ENCODE peak calls at places on chromosomes 13 and 19, in eight cellular contexts. One of them, this sample, is unnamed.

GRCh38 chr19:45773384-45773783 is 4.3 kb upstream of the SIX5 start:
- DNase-seq in A673: no peak
- DNase-seq in stomach: peak
- DNase-seq in heart right ventricle: no peak
- DNase-seq in cardiac muscle cell: no peak
- DNase-seq in heart left ventricle: no peak
- DNase-seq in esophagus squamous epithelium: no peak
- DNase-seq in right cardiac atrium: no peak
- DNase-seq in this sample: no peak

GRCh38 chr13:26954981-26955380 is 194.4 kb upstream of the GPR12 start:
- DNase-seq in A673: no peak
- DNase-seq in stomach: no peak
- DNase-seq in heart right ventricle: no peak
- DNase-seq in cardiac muscle cell: no peak
- DNase-seq in heart left ventricle: no peak
- DNase-seq in esophagus squamous epithelium: no peak
- DNase-seq in right cardiac atrium: no peak
- DNase-seq in this sample: no peak

GRCh38 chr13:59340151-59340550 is 823.6 kb downstream of the DIAPH3 start:
- DNase-seq in A673: no peak
- DNase-seq in stomach: no peak
- DNase-seq in heart right ventricle: no peak
- DNase-seq in cardiac muscle cell: no peak
- DNase-seq in heart left ventricle: no peak
- DNase-seq in esophagus squamous epithelium: no peak
- DNase-seq in right cardiac atrium: no peak
- DNase-seq in this sample: no peak

GRCh38 chr13:113427562-113428468 is 25.5 kb downstream of the ADPRHL1 start:
- DNase-seq in A673: no peak
- DNase-seq in stomach: no peak
- DNase-seq in heart right ventricle: no peak
- DNase-seq in cardiac muscle cell: peak
- DNase-seq in heart left ventricle: peak
- DNase-seq in esophagus squamous epithelium: no peak
- DNase-seq in right cardiac atrium: no peak
- DNase-seq in this sample: no peak

GRCh38 chr19:36244066-36244465 is 29.2 kb downstream of the ZNF146 start:
- DNase-seq in A673: no peak
- DNase-seq in stomach: no peak
- DNase-seq in heart right ventricle: no peak
- DNase-seq in cardiac muscle cell: no peak
- DNase-seq in heart left ventricle: no peak
- DNase-seq in esophagus squamous epithelium: no peak
- DNase-seq in right cardiac atrium: no peak
- DNase-seq in this sample: no peak

GRCh38 chr13:54945978-54946377 is 1917.4 kb downstream of the OLFM4 start:
- DNase-seq in A673: no peak
- DNase-seq in stomach: no peak
- DNase-seq in heart right ventricle: no peak
- DNase-seq in cardiac muscle cell: no peak
- DNase-seq in heart left ventricle: no peak
- DNase-seq in esophagus squamous epithelium: no peak
- DNase-seq in right cardiac atrium: no peak
- DNase-seq in this sample: no peak

GRCh38 chr19:18737954-18738351 is 53.2 kb downstream of the COMP start:
- DNase-seq in A673: no peak
- DNase-seq in stomach: peak
- DNase-seq in heart right ventricle: no peak
- DNase-seq in cardiac muscle cell: no peak
- DNase-seq in heart left ventricle: no peak
- DNase-seq in esophagus squamous epithelium: no peak
- DNase-seq in right cardiac atrium: no peak
- DNase-seq in this sample: no peak

GRCh38 chr19:29576761-29577661 is 29.1 kb upstream of the POP4 start:
- DNase-seq in A673: no peak
- DNase-seq in stomach: no peak
- DNase-seq in heart right ventricle: no peak
- DNase-seq in cardiac muscle cell: peak
- DNase-seq in heart left ventricle: no peak
- DNase-seq in esophagus squamous epithelium: no peak
- DNase-seq in right cardiac atrium: no peak
- DNase-seq in this sample: no peak

GRCh38 chr19:33840783-33841182 is 44.1 kb downstream of the KCTD15 start:
- DNase-seq in A673: no peak
- DNase-seq in stomach: no peak
- DNase-seq in heart right ventricle: no peak
- DNase-seq in cardiac muscle cell: no peak
- DNase-seq in heart left ventricle: no peak
- DNase-seq in esophagus squamous epithelium: no peak
- DNase-seq in right cardiac atrium: no peak
- DNase-seq in this sample: peak

GRCh38 chr19:4034048-4035017 is 26.8 kb downstream of the PIAS4 start:
- DNase-seq in A673: no peak
- DNase-seq in stomach: no peak
- DNase-seq in heart right ventricle: no peak
- DNase-seq in cardiac muscle cell: no peak
- DNase-seq in heart left ventricle: no peak
- DNase-seq in esophagus squamous epithelium: no peak
- DNase-seq in right cardiac atrium: peak
- DNase-seq in this sample: no peak

GRCh38 chr13:39930544-39931444 is 275.3 kb downstream of the COG6 start:
- DNase-seq in A673: no peak
- DNase-seq in stomach: no peak
- DNase-seq in heart right ventricle: no peak
- DNase-seq in cardiac muscle cell: no peak
- DNase-seq in heart left ventricle: no peak
- DNase-seq in esophagus squamous epithelium: no peak
- DNase-seq in right cardiac atrium: no peak
- DNase-seq in this sample: no peak

GRCh38 chr13:24036115-24036514 is 124.4 kb upstream of the SPATA13 start:
- DNase-seq in A673: no peak
- DNase-seq in stomach: no peak
- DNase-seq in heart right ventricle: no peak
- DNase-seq in cardiac muscle cell: peak
- DNase-seq in heart left ventricle: no peak
- DNase-seq in esophagus squamous epithelium: no peak
- DNase-seq in right cardiac atrium: no peak
- DNase-seq in this sample: peak

GRCh38 chr13:78632956-78633355 is 26.0 kb downstream of the OBI1 start:
- DNase-seq in A673: peak
- DNase-seq in stomach: no peak
- DNase-seq in heart right ventricle: no peak
- DNase-seq in cardiac muscle cell: no peak
- DNase-seq in heart left ventricle: no peak
- DNase-seq in esophagus squamous epithelium: no peak
- DNase-seq in right cardiac atrium: no peak
- DNase-seq in this sample: no peak

GRCh38 chr13:98976338-98976737 is 1.5 kb downstream of the DOCK9 start:
- DNase-seq in A673: no peak
- DNase-seq in stomach: no peak
- DNase-seq in heart right ventricle: no peak
- DNase-seq in cardiac muscle cell: peak
- DNase-seq in heart left ventricle: no peak
- DNase-seq in esophagus squamous epithelium: no peak
- DNase-seq in right cardiac atrium: no peak
- DNase-seq in this sample: no peak

GRCh38 chr13:29855784-29856183 is 5.4 kb upstream of the UBL3 start:
- DNase-seq in A673: no peak
- DNase-seq in stomach: no peak
- DNase-seq in heart right ventricle: no peak
- DNase-seq in cardiac muscle cell: no peak
- DNase-seq in heart left ventricle: no peak
- DNase-seq in esophagus squamous epithelium: no peak
- DNase-seq in right cardiac atrium: no peak
- DNase-seq in this sample: no peak

GRCh38 chr19:46955813-46956371 is 63.7 kb upstream of the NPAS1 start:
- DNase-seq in A673: no peak
- DNase-seq in stomach: no peak
- DNase-seq in heart right ventricle: no peak
- DNase-seq in cardiac muscle cell: no peak
- DNase-seq in heart left ventricle: no peak
- DNase-seq in esophagus squamous epithelium: no peak
- DNase-seq in right cardiac atrium: no peak
- DNase-seq in this sample: no peak

GRCh38 chr19:35832054-35832453 is 19.4 kb upstream of the PRODH2 start:
- DNase-seq in A673: no peak
- DNase-seq in stomach: no peak
- DNase-seq in heart right ventricle: no peak
- DNase-seq in cardiac muscle cell: no peak
- DNase-seq in heart left ventricle: no peak
- DNase-seq in esophagus squamous epithelium: no peak
- DNase-seq in right cardiac atrium: no peak
- DNase-seq in this sample: no peak

GRCh38 chr13:59891053-59891452 is 272.7 kb downstream of the DIAPH3 start:
- DNase-seq in A673: no peak
- DNase-seq in stomach: no peak
- DNase-seq in heart right ventricle: no peak
- DNase-seq in cardiac muscle cell: no peak
- DNase-seq in heart left ventricle: no peak
- DNase-seq in esophagus squamous epithelium: no peak
- DNase-seq in right cardiac atrium: no peak
- DNase-seq in this sample: no peak

GRCh38 chr13:33644607-33645543 is 173.1 kb upstream of the RFC3 start:
- DNase-seq in A673: no peak
- DNase-seq in stomach: no peak
- DNase-seq in heart right ventricle: peak
- DNase-seq in cardiac muscle cell: peak
- DNase-seq in heart left ventricle: no peak
- DNase-seq in esophagus squamous epithelium: no peak
- DNase-seq in right cardiac atrium: no peak
- DNase-seq in this sample: no peak

GRCh38 chr13:33642374-33643065 is 175.4 kb upstream of the RFC3 start:
- DNase-seq in A673: peak
- DNase-seq in stomach: no peak
- DNase-seq in heart right ventricle: peak
- DNase-seq in cardiac muscle cell: peak
- DNase-seq in heart left ventricle: peak
- DNase-seq in esophagus squamous epithelium: no peak
- DNase-seq in right cardiac atrium: no peak
- DNase-seq in this sample: no peak

GRCh38 chr13:33649212-33649917 is 168.6 kb upstream of the RFC3 start:
- DNase-seq in A673: no peak
- DNase-seq in stomach: no peak
- DNase-seq in heart right ventricle: no peak
- DNase-seq in cardiac muscle cell: no peak
- DNase-seq in heart left ventricle: no peak
- DNase-seq in esophagus squamous epithelium: no peak
- DNase-seq in right cardiac atrium: no peak
- DNase-seq in this sample: no peak

GRCh38 chr13:33640832-33641231 is 177.1 kb upstream of the RFC3 start:
- DNase-seq in A673: no peak
- DNase-seq in stomach: no peak
- DNase-seq in heart right ventricle: no peak
- DNase-seq in cardiac muscle cell: no peak
- DNase-seq in heart left ventricle: no peak
- DNase-seq in esophagus squamous epithelium: no peak
- DNase-seq in right cardiac atrium: no peak
- DNase-seq in this sample: no peak

GRCh38 chr13:33645591-33646554 is 172.1 kb upstream of the RFC3 start:
- DNase-seq in A673: no peak
- DNase-seq in stomach: no peak
- DNase-seq in heart right ventricle: no peak
- DNase-seq in cardiac muscle cell: no peak
- DNase-seq in heart left ventricle: no peak
- DNase-seq in esophagus squamous epithelium: no peak
- DNase-seq in right cardiac atrium: no peak
- DNase-seq in this sample: no peak
- H3K27ac ChIP-seq in A673: no peak
- H3K27ac ChIP-seq in stomach: no peak
- H3K27ac ChIP-seq in heart right ventricle: no peak
- H3K27ac ChIP-seq in cardiac muscle cell: no peak
- H3K27ac ChIP-seq in heart left ventricle: peak
- H3K27ac ChIP-seq in esophagus squamous epithelium: no peak
- H3K27ac ChIP-seq in right cardiac atrium: no peak
- H3K27ac ChIP-seq in this sample: peak

GRCh38 chr19:6737873-6738725 is 719 bp upstream of the GPR108 start:
- DNase-seq in A673: peak
- DNase-seq in stomach: peak
- DNase-seq in heart right ventricle: peak
- DNase-seq in cardiac muscle cell: peak
- DNase-seq in heart left ventricle: peak
- DNase-seq in esophagus squamous epithelium: no peak
- DNase-seq in right cardiac atrium: peak
- DNase-seq in this sample: peak
- H3K27ac ChIP-seq in A673: peak
- H3K27ac ChIP-seq in stomach: peak
- H3K27ac ChIP-seq in heart right ventricle: peak
- H3K27ac ChIP-seq in cardiac muscle cell: peak
- H3K27ac ChIP-seq in heart left ventricle: peak
- H3K27ac ChIP-seq in esophagus squamous epithelium: peak
- H3K27ac ChIP-seq in right cardiac atrium: peak
- H3K27ac ChIP-seq in this sample: peak

GRCh38 chr19:22976248-22976647 is 26.7 kb downstream of the ZNF728 start:
- DNase-seq in A673: no peak
- DNase-seq in stomach: no peak
- DNase-seq in heart right ventricle: no peak
- DNase-seq in cardiac muscle cell: no peak
- DNase-seq in heart left ventricle: no peak
- DNase-seq in esophagus squamous epithelium: no peak
- DNase-seq in right cardiac atrium: no peak
- DNase-seq in this sample: no peak
- H3K27ac ChIP-seq in A673: no peak
- H3K27ac ChIP-seq in stomach: no peak
- H3K27ac ChIP-seq in heart right ventricle: no peak
- H3K27ac ChIP-seq in cardiac muscle cell: no peak
- H3K27ac ChIP-seq in heart left ventricle: no peak
- H3K27ac ChIP-seq in esophagus squamous epithelium: no peak
- H3K27ac ChIP-seq in right cardiac atrium: no peak
- H3K27ac ChIP-seq in this sample: no peak

GRCh38 chr19:15198006-15198356 is 2.8 kb downstream of the NOTCH3 start:
- DNase-seq in A673: no peak
- DNase-seq in stomach: no peak
- DNase-seq in heart right ventricle: no peak
- DNase-seq in cardiac muscle cell: no peak
- DNase-seq in heart left ventricle: no peak
- DNase-seq in esophagus squamous epithelium: no peak
- DNase-seq in right cardiac atrium: peak
- DNase-seq in this sample: no peak

GRCh38 chr19:15200575-15201364 is at the start of gene NOTCH3:
- DNase-seq in A673: no peak
- DNase-seq in stomach: no peak
- DNase-seq in heart right ventricle: peak
- DNase-seq in cardiac muscle cell: no peak
- DNase-seq in heart left ventricle: no peak
- DNase-seq in esophagus squamous epithelium: no peak
- DNase-seq in right cardiac atrium: peak
- DNase-seq in this sample: no peak

GRCh38 chr19:15199652-15200574 is 882 bp downstream of the NOTCH3 start:
- DNase-seq in A673: no peak
- DNase-seq in stomach: no peak
- DNase-seq in heart right ventricle: no peak
- DNase-seq in cardiac muscle cell: peak
- DNase-seq in heart left ventricle: no peak
- DNase-seq in esophagus squamous epithelium: no peak
- DNase-seq in right cardiac atrium: peak
- DNase-seq in this sample: no peak

GRCh38 chr19:15197275-15198005 is 3.4 kb downstream of the NOTCH3 start:
- DNase-seq in A673: no peak
- DNase-seq in stomach: no peak
- DNase-seq in heart right ventricle: no peak
- DNase-seq in cardiac muscle cell: peak
- DNase-seq in heart left ventricle: no peak
- DNase-seq in esophagus squamous epithelium: no peak
- DNase-seq in right cardiac atrium: peak
- DNase-seq in this sample: no peak

GRCh38 chr19:15199219-15199651 is 1.6 kb downstream of the NOTCH3 start:
- DNase-seq in A673: no peak
- DNase-seq in stomach: no peak
- DNase-seq in heart right ventricle: no peak
- DNase-seq in cardiac muscle cell: no peak
- DNase-seq in heart left ventricle: no peak
- DNase-seq in esophagus squamous epithelium: no peak
- DNase-seq in right cardiac atrium: no peak
- DNase-seq in this sample: no peak
- H3K27ac ChIP-seq in A673: no peak
- H3K27ac ChIP-seq in stomach: no peak
- H3K27ac ChIP-seq in heart right ventricle: no peak
- H3K27ac ChIP-seq in cardiac muscle cell: no peak
- H3K27ac ChIP-seq in heart left ventricle: peak
- H3K27ac ChIP-seq in esophagus squamous epithelium: peak
- H3K27ac ChIP-seq in right cardiac atrium: no peak
- H3K27ac ChIP-seq in this sample: peak

This sample was measured in lung.